ENCODE peak calls at places on chromosomes 11 and 22, in eight cellular contexts. M, Z, V, X, D, A, E and C are unnamed samples. For H3K27me3 and H3K4me1, the result is how much of the 10 kb centered on the place peaks cover.

GRCh38 chr11:250740-251299 is 14.0 kb downstream of the PSMD13 start:
- DNase-seq in M (peak), Z (peak), V (peak), X (peak), D (peak), A (peak), E (peak), C (peak)

GRCh38 chr22:49014227-49015201 is 813.2 kb downstream of the BRD1 start:
- DNase-seq in M (no peak), Z (no peak), V (peak), X (peak), D (no peak), A (no peak), E (no peak), C (peak)

GRCh38 chr22:17501679-17502285 is 61.5 kb upstream of the SLC25A18 start:
- DNase-seq in M (peak), Z (no peak), V (no peak), X (no peak), D (peak), A (no peak), E (peak), C (no peak)

GRCh38 chr11:17418437-17418836 is 30.0 kb upstream of the KCNJ11 start:
- DNase-seq in M (no peak), Z (no peak), V (no peak), X (no peak), D (no peak), A (no peak), E (no peak), C (no peak)

GRCh38 chr11:82732734-82733443 is 775 bp downstream of the FAM181B start:
- DNase-seq in M (no peak), Z (no peak), V (peak), X (no peak), D (peak), A (peak), E (no peak), C (peak)

GRCh38 chr11:32893091-32893946 is 708 bp downstream of the QSER1 start:
- DNase-seq in M (peak), Z (peak), V (peak), X (peak), D (peak), A (peak), E (peak), C (peak)

GRCh38 chr11:80146231-80146630 is 705.4 kb upstream of the TENM4 start:
- DNase-seq in M (peak), Z (no peak), V (no peak), X (no peak), D (no peak), A (no peak), E (no peak), C (no peak)

GRCh38 chr11:10544491-10545470 is 3.8 kb upstream of the RNF141 start:
- DNase-seq in M (no peak), Z (peak), V (no peak), X (no peak), D (no peak), A (peak), E (no peak), C (no peak)

GRCh38 chr11:58801974-58802545 is 42.4 kb downstream of the GLYATL2 start:
- DNase-seq in M (no peak), Z (no peak), V (no peak), X (no peak), D (no peak), A (no peak), E (no peak), C (no peak)

GRCh38 chr11:70314730-70315129 is 44.2 kb downstream of the PPFIA1 start:
- DNase-seq in M (no peak), Z (no peak), V (no peak), X (no peak), D (no peak), A (no peak), E (no peak), C (no peak)

GRCh38 chr11:20131744-20132666 is 28.3 kb downstream of the DBX1 start:
- DNase-seq in M (peak), Z (peak), V (peak), X (no peak), D (peak), A (peak), E (peak), C (peak)

GRCh38 chr11:22807855-22808558 is 21.6 kb downstream of the SVIP start:
- DNase-seq in M (no peak), Z (no peak), V (no peak), X (no peak), D (no peak), A (no peak), E (no peak), C (no peak)

GRCh38 chr11:95134491-95134890 is 44.8 kb downstream of the ENDOD1 start:
- DNase-seq in M (peak), Z (no peak), V (no peak), X (no peak), D (no peak), A (no peak), E (peak), C (no peak)

GRCh38 chr11:8258289-8258688 is 5.4 kb downstream of the LMO1 start:
- DNase-seq in M (no peak), Z (no peak), V (no peak), X (no peak), D (no peak), A (peak), E (no peak), C (peak)

GRCh38 chr11:134266841-134267251 is 9.3 kb upstream of the GLB1L3 start:
- DNase-seq in M (peak), Z (no peak), V (no peak), X (no peak), D (peak), A (no peak), E (peak), C (no peak)

GRCh38 chr11:77191429-77191822 is 63.4 kb downstream of the MYO7A start:
- DNase-seq in M (peak), Z (no peak), V (no peak), X (no peak), D (no peak), A (no peak), E (no peak), C (no peak)

GRCh38 chr11:100105605-100106358 is 581.3 kb upstream of the ARHGAP42 start:
- DNase-seq in M (no peak), Z (no peak), V (no peak), X (no peak), D (no peak), A (no peak), E (no peak), C (no peak)

GRCh38 chr11:127470485-127470884 is 469.9 kb upstream of the KIRREL3 start:
- DNase-seq in M (peak), Z (no peak), V (no peak), X (no peak), D (peak), A (no peak), E (no peak), C (no peak)

GRCh38 chr11:86637976-86638375 is 34.4 kb downstream of the ME3 start:
- DNase-seq in M (no peak), Z (no peak), V (no peak), X (no peak), D (no peak), A (no peak), E (no peak), C (no peak)

GRCh38 chr11:2580444-2581050 is 119.2 kb downstream of the KCNQ1OT1 start:
- DNase-seq in M (no peak), Z (peak), V (peak), X (peak), D (no peak), A (peak), E (no peak), C (peak)

GRCh38 chr11:46674463-46675287 is 25.7 kb downstream of the ARHGAP1 start:
- DNase-seq in M (no peak), Z (peak), V (peak), X (no peak), D (peak), A (no peak), E (no peak), C (no peak)

GRCh38 chr11:120667934-120668333 is 156.4 kb downstream of the GRIK4 start:
- DNase-seq in M (no peak), Z (no peak), V (no peak), X (no peak), D (no peak), A (no peak), E (no peak), C (no peak)
- H3K27me3 ChIP-seq in M (half or more), Z (under half), V (under half), X (under half), D (under half), A (under half), E (under half), C (under half)

DNA sequence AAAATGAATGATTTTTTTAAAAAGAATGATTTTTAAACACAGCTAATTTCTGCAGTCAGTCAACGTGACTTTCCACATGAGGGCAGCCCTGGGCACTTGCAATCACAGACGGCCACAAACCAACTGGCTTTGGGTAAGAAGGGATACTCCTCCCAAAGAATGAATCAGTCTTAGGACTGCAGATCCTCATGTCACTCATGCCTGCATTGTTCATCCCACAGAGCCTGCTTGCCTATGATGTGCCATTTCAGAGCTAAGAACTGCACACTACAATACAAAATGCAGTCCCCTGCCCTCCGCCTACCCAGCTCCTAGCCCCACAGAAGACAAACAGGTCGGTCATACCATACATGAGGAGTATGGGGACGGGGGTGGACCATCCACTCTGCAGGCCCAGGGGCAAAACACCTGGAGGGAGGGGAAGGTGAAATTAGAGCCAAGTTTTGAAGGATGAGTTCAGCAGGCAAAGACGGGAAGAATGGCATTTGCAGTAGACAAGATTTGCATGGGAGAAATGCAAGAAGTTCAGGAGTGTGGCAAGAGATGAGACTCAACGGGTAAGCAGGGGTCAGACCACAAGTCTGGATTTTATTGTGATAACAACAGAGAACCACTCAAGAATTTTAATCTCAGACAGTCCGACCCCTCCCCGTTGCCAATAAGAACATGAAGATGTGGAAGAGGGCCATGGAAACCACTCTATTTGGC is 24.7 kb downstream of the PACSIN2 start:
- DNase-seq in M (peak), Z (no peak), V (no peak), X (no peak), D (peak), A (no peak), E (peak), C (no peak)
- TF ChIP-seq CTCF in M (peak), Z (no peak), V (no peak), X (no peak), D (no peak), A (peak), E (peak), C (no peak)

GRCh38 chr11:12126352-12127019 is 16.1 kb downstream of the MICAL2 start:
- DNase-seq in M (peak), Z (no peak), V (no peak), X (no peak), D (no peak), A (no peak), E (peak), C (no peak)

GRCh38 chr11:12124306-12124705 is 13.9 kb downstream of the MICAL2 start:
- DNase-seq in M (no peak), Z (no peak), V (no peak), X (no peak), D (no peak), A (no peak), E (no peak), C (no peak)

GRCh38 chr11:12127206-12127898 is 17.0 kb downstream of the MICAL2 start:
- DNase-seq in M (no peak), Z (no peak), V (no peak), X (no peak), D (no peak), A (no peak), E (no peak), C (no peak)

GRCh38 chr11:12123799-12124198 is 13.4 kb downstream of the MICAL2 start:
- DNase-seq in M (no peak), Z (no peak), V (no peak), X (no peak), D (no peak), A (no peak), E (peak), C (no peak)

DNA sequence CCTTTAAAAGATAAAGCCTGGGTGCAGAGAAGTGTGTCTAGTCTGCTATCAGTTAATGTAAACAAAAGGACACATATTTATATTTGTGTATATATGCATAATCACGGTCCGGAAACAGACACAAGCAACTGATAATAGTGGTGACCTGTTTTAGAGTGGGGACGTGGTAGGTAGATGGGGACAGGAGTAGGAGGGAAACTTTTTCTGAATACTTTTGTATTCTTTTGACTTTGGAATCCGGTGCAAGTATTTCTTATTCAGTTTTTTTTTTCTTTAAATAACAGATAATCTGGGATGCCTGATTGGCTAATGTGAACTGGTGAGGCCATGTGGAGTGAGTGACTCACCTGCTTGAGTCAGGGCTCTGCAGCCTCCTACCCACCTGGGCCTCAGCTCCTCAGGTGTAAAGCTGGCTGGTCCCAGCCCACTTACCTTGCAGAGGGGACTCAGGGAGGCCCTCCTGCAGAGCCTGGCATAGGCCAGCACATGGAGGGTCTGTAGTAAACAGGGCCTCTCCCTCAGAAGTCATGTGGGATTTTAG is 15.3 kb downstream of the MICAL2 start:
- DNase-seq in M (peak), Z (no peak), V (no peak), X (no peak), D (no peak), A (no peak), E (no peak), C (no peak)
- H3K4me1 ChIP-seq in M (half or more), Z (half or more), V (under half), X (under half), D (under half), A (under half), E (under half), C (under half)

GRCh38 chr22:27674524-27674923 is 127.0 kb downstream of the MN1 start:
- DNase-seq in M (no peak), Z (no peak), V (no peak), X (no peak), D (no peak), A (no peak), E (no peak), C (no peak)

GRCh38 chr22:27679722-27680488 is 121.7 kb downstream of the MN1 start:
- DNase-seq in M (no peak), Z (no peak), V (no peak), X (no peak), D (no peak), A (no peak), E (no peak), C (no peak)

GRCh38 chr22:27673839-27674238 is 127.7 kb downstream of the MN1 start:
- DNase-seq in M (no peak), Z (no peak), V (no peak), X (no peak), D (no peak), A (peak), E (no peak), C (peak)

GRCh38 chr22:27677895-27678458 is 123.6 kb downstream of the MN1 start:
- DNase-seq in M (no peak), Z (no peak), V (no peak), X (no peak), D (no peak), A (no peak), E (no peak), C (no peak)

DNA sequence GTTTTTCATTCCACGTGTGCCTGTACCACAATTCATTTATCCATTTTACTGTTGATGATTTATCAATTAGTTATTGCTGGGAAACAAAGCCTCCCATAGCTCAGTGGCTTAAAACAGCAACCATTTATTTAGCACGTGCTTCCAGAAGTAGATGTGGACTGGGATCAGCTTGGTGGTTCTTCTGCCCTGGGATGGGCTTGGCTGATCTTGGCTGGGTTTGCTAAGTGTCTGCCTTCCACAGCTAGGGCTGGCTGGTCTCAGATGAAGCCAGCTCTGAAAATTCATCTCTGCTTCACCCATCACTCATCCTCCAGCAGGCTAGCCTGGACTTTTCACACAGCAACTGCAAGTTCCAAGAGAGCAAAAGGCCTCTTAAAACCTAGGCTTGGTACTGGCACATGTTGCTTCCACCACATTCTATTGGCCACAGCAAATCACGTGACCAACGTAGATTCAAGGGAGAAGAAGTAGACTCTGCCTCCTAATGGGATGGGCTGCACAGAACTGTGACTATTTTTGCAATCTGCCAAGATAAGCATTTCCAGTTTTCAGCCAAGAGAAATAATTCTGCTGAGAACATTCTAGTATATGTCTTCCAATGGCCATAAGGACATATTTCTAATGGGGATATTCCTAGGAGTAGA is 124.9 kb downstream of the MN1 start:
- DNase-seq in M (no peak), Z (no peak), V (no peak), X (no peak), D (no peak), A (no peak), E (no peak), C (no peak)
- H3K27me3 ChIP-seq in M (under half), Z (under half), V (under half), X (under half), D (under half), A (under half), E (under half), C (under half)

GRCh38 chr11:72821920-72822799 is 7.9 kb downstream of the ATG16L2 start:
- DNase-seq in M (peak), Z (peak), V (peak), X (peak), D (peak), A (peak), E (peak), C (peak)
- TF ChIP-seq CTCF in M (peak), Z (peak), V (peak), X (peak), D (no peak), A (no peak), E (no peak), C (no peak)

DNA sequence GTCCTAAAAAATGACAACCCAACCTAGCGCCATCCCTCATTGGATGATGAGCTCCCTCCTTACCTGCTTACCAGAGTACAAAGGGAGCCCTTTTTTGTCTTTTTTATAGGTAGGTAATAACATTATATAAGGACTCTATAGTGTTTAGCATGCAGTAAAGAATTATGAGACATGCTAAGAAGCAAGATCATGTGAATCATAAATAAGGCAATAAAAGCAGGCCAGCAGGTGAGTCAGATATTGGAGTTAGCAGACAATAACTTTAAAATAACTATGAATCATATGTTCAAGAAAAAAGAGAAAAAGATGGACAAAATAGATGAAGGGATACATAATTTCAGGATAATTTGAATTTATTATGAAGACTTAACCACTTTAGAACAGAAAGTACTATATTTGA is 81.5 kb downstream of the GRK3 start:
- DNase-seq in M (no peak), Z (no peak), V (no peak), X (no peak), D (no peak), A (no peak), E (no peak), C (no peak)
- H3K4me1 ChIP-seq in M (under half), Z (under half), V (under half), X (under half), D (under half), A (under half), E (under half), C (under half)

GRCh38 chr22:45006873-45007246 is 2.9 kb downstream of the PHF21B start:
- DNase-seq in M (no peak), Z (no peak), V (peak), X (no peak), D (peak), A (no peak), E (no peak), C (no peak)
- H3K27me3 ChIP-seq in M (under half), Z (under half), V (under half), X (under half), D (under half), A (half or more), E (under half), C (under half)

GRCh38 chr11:60924110-60924905 is at the start of gene TMEM132A:
- DNase-seq in M (peak), Z (peak), V (peak), X (no peak), D (peak), A (peak), E (peak), C (peak)
- TF ChIP-seq CTCF in M (no peak), Z (no peak), V (no peak), X (no peak), D (no peak), A (no peak), E (no peak), C (no peak)

DNA sequence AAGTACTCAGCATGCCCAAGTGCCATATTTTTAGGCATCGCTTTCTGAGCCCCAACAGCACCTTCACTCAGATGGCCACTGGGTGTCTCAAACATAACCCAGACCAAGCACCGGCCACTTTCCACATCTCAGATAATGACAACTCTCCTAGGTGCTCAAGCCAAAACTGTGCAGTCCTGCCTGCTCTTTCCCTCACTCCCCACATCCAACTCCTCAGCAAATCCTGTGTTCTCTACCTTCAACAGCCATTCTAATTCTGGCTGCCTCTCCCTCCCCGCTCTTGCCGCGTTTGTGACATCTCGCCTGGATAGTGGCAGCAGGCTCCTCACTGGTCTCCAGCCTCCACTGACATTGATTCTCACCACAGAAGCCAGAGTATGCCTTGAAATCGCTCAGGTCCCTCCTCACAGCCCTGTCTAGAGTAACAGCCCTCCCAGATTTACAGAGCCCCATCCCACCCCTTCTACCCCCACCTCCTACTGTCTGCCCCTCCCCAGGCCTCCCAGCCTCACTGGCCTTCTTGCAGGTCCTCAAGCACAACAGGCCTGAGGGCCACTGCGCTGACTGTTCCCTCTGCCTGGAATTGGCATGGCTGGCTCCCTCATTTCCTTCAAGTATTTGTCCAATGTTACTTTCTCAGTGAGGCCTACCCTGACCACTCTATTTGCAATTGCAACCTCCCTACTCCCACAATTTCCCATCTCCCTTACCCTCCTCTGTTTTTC is 1.3 kb upstream of the PHETA2 start:
- DNase-seq in M (no peak), Z (no peak), V (no peak), X (no peak), D (no peak), A (no peak), E (no peak), C (no peak)
- H3K4me1 ChIP-seq in M (under half), Z (under half), V (under half), X (half or more), D (under half), A (under half), E (under half), C (under half)